ENCODE peak calls at places on chromosomes 2 and 18, in six cellular contexts. Y is K562, K is A549, T is HCT116, O is GM12878, Q is HepG2. W is an unnamed sample.

GRCh38 chr2:182821172-182821571 is 45.3 kb downstream of the FRZB start:
- DNase-seq in Y (no peak), K (no peak), T (no peak), O (no peak), Q (no peak), W (no peak)

GRCh38 chr2:67514515-67514914 is 117.4 kb downstream of the ETAA1 start:
- DNase-seq in Y (no peak), K (no peak), T (no peak), O (no peak), Q (no peak), W (no peak)

GRCh38 chr2:221600388-221600787 is 28.3 kb upstream of the EPHA4 start:
- DNase-seq in Y (no peak), K (no peak), T (no peak), O (no peak), Q (no peak), W (no peak)

GRCh38 chr2:83665894-83666293 is 793.2 kb downstream of the SUCLG1 start:
- DNase-seq in Y (no peak), K (peak), T (no peak), O (no peak), Q (peak), W (no peak)

GRCh38 chr2:53095664-53096063 is 671.9 kb upstream of the CHAC2 start:
- DNase-seq in Y (no peak), K (no peak), T (no peak), O (no peak), Q (no peak), W (no peak)

GRCh38 chr2:69582582-69583176 is 60.9 kb downstream of the AAK1 start:
- DNase-seq in Y (peak), K (no peak), T (no peak), O (no peak), Q (peak), W (no peak)

GRCh38 chr2:128445533-128445900 is 126.8 kb upstream of the HS6ST1 start:
- DNase-seq in Y (no peak), K (no peak), T (no peak), O (no peak), Q (no peak), W (no peak)

GRCh38 chr18:41144444-41144843 is 810.6 kb upstream of the PIK3C3 start:
- DNase-seq in Y (no peak), K (no peak), T (no peak), O (no peak), Q (no peak), W (no peak)

GRCh38 chr2:83696838-83697237 is 762.2 kb downstream of the SUCLG1 start:
- DNase-seq in Y (no peak), K (no peak), T (no peak), O (no peak), Q (no peak), W (no peak)

GRCh38 chr2:46296840-46297545 is at the start of gene EPAS1:
- DNase-seq in Y (peak), K (peak), T (no peak), O (peak), Q (peak), W (peak)

GRCh38 chr2:162749456-162749855 is 89.1 kb downstream of the KCNH7 start:
- DNase-seq in Y (no peak), K (no peak), T (no peak), O (no peak), Q (no peak), W (no peak)

GRCh38 chr2:108423067-108423466 is 25.9 kb upstream of the GCC2 start:
- DNase-seq in Y (no peak), K (no peak), T (no peak), O (no peak), Q (peak), W (no peak)

GRCh38 chr18:40355701-40356100 is 1599.3 kb upstream of the PIK3C3 start:
- DNase-seq in Y (no peak), K (no peak), T (no peak), O (no peak), Q (no peak), W (no peak)

GRCh38 chr18:51110073-51110797 is 80.2 kb downstream of the SMAD4 start:
- DNase-seq in Y (peak), K (peak), T (no peak), O (no peak), Q (peak), W (peak)

GRCh38 chr2:160426604-160427003 is 67.0 kb downstream of the RBMS1 start:
- DNase-seq in Y (no peak), K (no peak), T (no peak), O (no peak), Q (no peak), W (no peak)

GRCh38 chr2:229980440-229981184 is 58.3 kb downstream of the FBXO36 start:
- DNase-seq in Y (peak), K (no peak), T (no peak), O (peak), Q (no peak), W (peak)

GRCh38 chr2:190607014-190607597 is 41.8 kb upstream of the NAB1 start:
- DNase-seq in Y (peak), K (no peak), T (peak), O (no peak), Q (no peak), W (no peak)

GRCh38 chr2:230793573-230794359 is 71.0 kb upstream of the ITM2C start:
- DNase-seq in Y (no peak), K (peak), T (peak), O (no peak), Q (no peak), W (no peak)

GRCh38 chr2:190530211-190530639 is 4.3 kb downstream of the NEMP2 start:
- DNase-seq in Y (no peak), K (no peak), T (no peak), O (no peak), Q (peak), W (no peak)

GRCh38 chr2:235610696-235611257 is 116.9 kb downstream of the AGAP1 start:
- DNase-seq in Y (no peak), K (no peak), T (no peak), O (no peak), Q (no peak), W (no peak)

GRCh38 chr2:188897096-188897495 is 77.1 kb upstream of the COL3A1 start:
- DNase-seq in Y (no peak), K (no peak), T (no peak), O (no peak), Q (no peak), W (no peak)

GRCh38 chr2:221551864-221552263 is 20.2 kb downstream of the EPHA4 start:
- DNase-seq in Y (no peak), K (no peak), T (no peak), O (no peak), Q (no peak), W (no peak)

GRCh38 chr2:100934504-100935371 is 67.4 kb upstream of the RPL31 start:
- DNase-seq in Y (no peak), K (no peak), T (no peak), O (no peak), Q (no peak), W (no peak)

GRCh38 chr2:44470151-44470550 is 108.4 kb downstream of the CAMKMT start:
- DNase-seq in Y (no peak), K (no peak), T (no peak), O (no peak), Q (no peak), W (peak)

GRCh38 chr2:40039543-40039942 is 260.5 kb upstream of the THUMPD2 start:
- DNase-seq in Y (no peak), K (no peak), T (no peak), O (no peak), Q (no peak), W (no peak)

GRCh38 chr2:165522746-165523145 is 53.2 kb downstream of the CSRNP3 start:
- DNase-seq in Y (no peak), K (no peak), T (no peak), O (no peak), Q (no peak), W (no peak)

GRCh38 chr2:218983263-218983970 is 1.6 kb downstream of the FEV start:
- DNase-seq in Y (no peak), K (no peak), T (no peak), O (no peak), Q (no peak), W (no peak)

GRCh38 chr2:30149976-30150375 is 3.2 kb downstream of the YPEL5 start:
- DNase-seq in Y (no peak), K (no peak), T (no peak), O (no peak), Q (no peak), W (no peak)

GRCh38 chr2:1278861-1279260 is 134.4 kb upstream of the TPO start:
- DNase-seq in Y (no peak), K (no peak), T (no peak), O (no peak), Q (no peak), W (no peak)
- TF ChIP-seq MAX in Y (no peak), K (no peak), T (no peak), O (no peak), Q (no peak), W (no peak)

GRCh38 chr2:8043295-8043694 is 638.6 kb upstream of the ID2 start:
- DNase-seq in Y (no peak), K (no peak), T (no peak), O (no peak), Q (no peak), W (no peak)
- TF ChIP-seq MAX in Y (no peak), K (no peak), T (no peak), O (no peak), Q (no peak), W (no peak)

GRCh38 chr2:239200646-239201530 is 199.9 kb downstream of the HDAC4 start:
- DNase-seq in Y (no peak), K (no peak), T (no peak), O (no peak), Q (no peak), W (no peak)

GRCh38 chr2:239201884-239202283 is 198.9 kb downstream of the HDAC4 start:
- DNase-seq in Y (no peak), K (no peak), T (no peak), O (no peak), Q (no peak), W (no peak)

GRCh38 chr2:239202836-239203235 is 198.0 kb downstream of the HDAC4 start:
- DNase-seq in Y (no peak), K (no peak), T (no peak), O (no peak), Q (no peak), W (no peak)

GRCh38 chr2:239202343-239202742 is 198.5 kb downstream of the HDAC4 start:
- DNase-seq in Y (no peak), K (no peak), T (no peak), O (no peak), Q (no peak), W (no peak)

DNA sequence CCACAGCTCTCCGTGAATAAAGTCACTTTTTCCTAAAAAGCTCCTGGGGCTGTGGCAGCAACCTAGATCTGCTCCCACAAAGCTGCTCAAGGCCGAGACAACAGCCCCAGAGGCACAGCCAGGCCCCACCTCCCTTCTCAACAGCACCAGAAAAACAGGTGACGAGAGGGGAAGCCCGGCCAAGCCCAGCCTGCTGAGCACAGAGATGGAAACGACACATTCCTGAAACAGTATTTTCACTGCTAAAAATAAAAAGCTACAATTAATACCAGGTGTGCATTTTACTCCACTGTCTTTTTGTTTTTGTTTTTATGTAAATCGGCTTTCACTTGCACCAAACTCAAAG is 199.3 kb downstream of the HDAC4 start:
- DNase-seq in Y (no peak), K (no peak), T (no peak), O (no peak), Q (no peak), W (no peak)
- TF ChIP-seq MAX in Y (no peak), K (no peak), T (no peak), O (no peak), Q (no peak), W (no peak)

GRCh38 chr2:2328847-2329246 is 2.2 kb downstream of the MYT1L start:
- DNase-seq in Y (peak), K (no peak), T (no peak), O (no peak), Q (peak), W (peak)
- TF ChIP-seq MAX in Y (no peak), K (no peak), T (no peak), O (no peak), Q (no peak), W (no peak)

GRCh38 chr2:216692636-216693413 is 2.5 kb downstream of the IGFBP5 start:
- DNase-seq in Y (peak), K (peak), T (peak), O (no peak), Q (no peak), W (peak)
- TF ChIP-seq MAX in Y (no peak), K (no peak), T (no peak), O (no peak), Q (no peak), W (no peak)

GRCh38 chr2:177670791-177671528 is 278.4 kb downstream of the AGPS start:
- DNase-seq in Y (no peak), K (no peak), T (no peak), O (no peak), Q (no peak), W (no peak)
- TF ChIP-seq MAX in Y (no peak), K (no peak), T (no peak), O (no peak), Q (no peak), W (no peak)